ENCODE peak calls at places on chromosomes 13 and 19, in four cellular contexts. One of them, this sample, is unnamed.

GRCh38 chr13:106453101-106453500 is 82.4 kb downstream of the EFNB2 start:
- DNase-seq in tibial nerve: no peak
- DNase-seq in tibial artery: no peak
- DNase-seq in ovary: no peak
- DNase-seq in this sample: no peak

GRCh38 chr13:98571955-98572662 is 4.8 kb downstream of the STK24 start:
- DNase-seq in tibial nerve: no peak
- DNase-seq in tibial artery: no peak
- DNase-seq in ovary: no peak
- DNase-seq in this sample: no peak

GRCh38 chr13:23069571-23069970 is 111.2 kb upstream of the SGCG start:
- DNase-seq in tibial nerve: no peak
- DNase-seq in tibial artery: no peak
- DNase-seq in ovary: no peak
- DNase-seq in this sample: no peak

GRCh38 chr13:30234763-30235162 is 72.6 kb downstream of the KATNAL1 start:
- DNase-seq in tibial nerve: no peak
- DNase-seq in tibial artery: no peak
- DNase-seq in ovary: no peak
- DNase-seq in this sample: no peak

GRCh38 chr13:50200988-50201387 is 185.7 kb downstream of the KCNRG start:
- DNase-seq in tibial nerve: no peak
- DNase-seq in tibial artery: no peak
- DNase-seq in ovary: no peak
- DNase-seq in this sample: no peak

GRCh38 chr19:34350161-34350561 is 14.8 kb upstream of the GPI start:
- DNase-seq in tibial nerve: no peak
- DNase-seq in tibial artery: no peak
- DNase-seq in ovary: peak; percentile 3
- DNase-seq in this sample: no peak

GRCh38 chr19:8609210-8610040 is 1.1 kb downstream of the ADAMTS10 start:
- DNase-seq in tibial nerve: peak; percentile 35
- DNase-seq in tibial artery: peak; percentile 81
- DNase-seq in ovary: peak; percentile 73
- DNase-seq in this sample: peak; percentile 73

GRCh38 chr19:34365463-34366401 is 736 bp downstream of the GPI start:
- DNase-seq in tibial nerve: no peak
- DNase-seq in tibial artery: peak; percentile 28
- DNase-seq in ovary: peak; percentile 64
- DNase-seq in this sample: peak; percentile 75

GRCh38 chr19:4088975-4089374 is 22.3 kb upstream of the ZBTB7A start:
- DNase-seq in tibial nerve: no peak
- DNase-seq in tibial artery: no peak
- DNase-seq in ovary: no peak
- DNase-seq in this sample: no peak

GRCh38 chr19:45569619-45570421 is 14.8 kb downstream of the OPA3 start:
- DNase-seq in tibial nerve: no peak
- DNase-seq in tibial artery: no peak
- DNase-seq in ovary: no peak
- DNase-seq in this sample: no peak

GRCh38 chr19:38250821-38251563 is 5.2 kb downstream of the PPP1R14A start:
- DNase-seq in tibial nerve: peak; percentile 44
- DNase-seq in tibial artery: peak; percentile 64
- DNase-seq in ovary: peak; percentile 97
- DNase-seq in this sample: peak; percentile 94

GRCh38 chr19:58547323-58548312 is 3.8 kb downstream of the TRIM28 start:
- DNase-seq in tibial nerve: no peak
- DNase-seq in tibial artery: no peak
- DNase-seq in ovary: no peak
- DNase-seq in this sample: no peak

GRCh38 chr19:58544591-58545285 is 874 bp downstream of the TRIM28 start:
- DNase-seq in tibial nerve: no peak
- DNase-seq in tibial artery: no peak
- DNase-seq in ovary: no peak
- DNase-seq in this sample: peak; percentile 91

GRCh38 chr19:58545286-58546068 is 1.6 kb downstream of the TRIM28 start:
- DNase-seq in tibial nerve: no peak
- DNase-seq in tibial artery: no peak
- DNase-seq in ovary: no peak
- DNase-seq in this sample: no peak

GRCh38 chr19:58543826-58544590 is at the start of gene TRIM28:
- DNase-seq in tibial nerve: peak; percentile 95
- DNase-seq in tibial artery: peak; percentile 98
- DNase-seq in ovary: peak; percentile 100
- DNase-seq in this sample: peak; percentile 99

GRCh38 chr19:58546131-58546530 is 2.3 kb downstream of the TRIM28 start:
- DNase-seq in tibial nerve: no peak
- DNase-seq in tibial artery: no peak
- DNase-seq in ovary: no peak
- DNase-seq in this sample: no peak
- H3K4me3 ChIP-seq in tibial nerve: peak overlapping the region; percentile 99
- H3K4me3 ChIP-seq in tibial artery: peak overlapping the region; percentile 80
- H3K4me3 ChIP-seq in ovary: peak overlapping the region; percentile 79
- H3K4me3 ChIP-seq in this sample: peak overlapping the region; percentile 79

DNA sequence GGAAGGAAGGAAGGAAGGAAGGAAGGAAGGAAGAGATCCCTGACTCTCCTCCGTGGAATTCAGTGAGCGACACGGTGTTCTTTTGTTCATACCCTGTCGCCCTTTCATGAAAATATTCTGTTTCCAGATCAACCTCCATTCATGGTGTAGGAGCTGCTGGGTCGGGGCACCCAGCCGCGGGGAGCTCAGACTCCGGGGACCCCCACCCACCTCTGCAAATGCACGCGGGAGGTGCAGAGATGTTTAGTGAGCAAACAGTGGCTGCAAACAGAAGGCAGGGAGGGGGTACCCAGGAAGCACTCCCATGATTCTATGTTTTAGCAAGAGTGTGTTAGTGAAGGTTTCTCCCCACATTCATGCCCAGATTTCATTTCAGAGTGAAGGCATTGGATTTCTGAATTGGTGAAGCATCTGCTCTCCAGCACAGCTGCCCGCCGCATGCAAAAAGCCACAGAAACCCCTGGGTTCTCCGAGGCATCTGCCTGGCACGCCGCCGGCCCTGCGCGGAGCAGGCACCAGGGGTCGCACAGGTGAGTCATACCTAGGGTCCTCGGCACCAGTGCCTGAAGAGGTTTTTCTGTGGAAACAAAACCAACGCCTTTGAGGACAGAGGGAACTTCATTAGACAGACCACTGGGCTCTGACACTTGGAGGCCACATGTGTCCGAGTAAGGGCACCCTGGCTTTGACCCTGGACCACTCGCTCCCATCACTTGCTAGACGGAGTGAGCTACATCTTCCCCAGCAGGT is 80.6 kb downstream of the ZNF557 start:
- DNase-seq in tibial nerve: no peak
- DNase-seq in tibial artery: no peak
- DNase-seq in ovary: no peak
- DNase-seq in this sample: no peak
- H3K27ac ChIP-seq in tibial nerve: no peak overlapping the region
- H3K27ac ChIP-seq in tibial artery: no peak overlapping the region
- H3K27ac ChIP-seq in ovary: no peak overlapping the region
- H3K27ac ChIP-seq in this sample: no peak overlapping the region

GRCh38 chr13:96089139-96089538 is 768 bp upstream of the HS6ST3 start:
- DNase-seq in tibial nerve: no peak
- DNase-seq in tibial artery: no peak
- DNase-seq in ovary: no peak
- DNase-seq in this sample: no peak
- H3K4me3 ChIP-seq in tibial nerve: no peak overlapping the region
- H3K4me3 ChIP-seq in tibial artery: peak overlapping the region; percentile 65
- H3K4me3 ChIP-seq in ovary: no peak overlapping the region
- H3K4me3 ChIP-seq in this sample: no peak overlapping the region

GRCh38 chr19:54275951-54276350 is 5.0 kb downstream of the LILRB2 start:
- DNase-seq in tibial nerve: no peak
- DNase-seq in tibial artery: no peak
- DNase-seq in ovary: no peak
- DNase-seq in this sample: no peak

GRCh38 chr19:54279441-54279962 is 1.4 kb downstream of the LILRB2 start:
- DNase-seq in tibial nerve: no peak
- DNase-seq in tibial artery: no peak
- DNase-seq in ovary: no peak
- DNase-seq in this sample: no peak

GRCh38 chr19:54282706-54283105 is 1.8 kb upstream of the LILRB2 start:
- DNase-seq in tibial nerve: no peak
- DNase-seq in tibial artery: no peak
- DNase-seq in ovary: no peak
- DNase-seq in this sample: no peak

DNA sequence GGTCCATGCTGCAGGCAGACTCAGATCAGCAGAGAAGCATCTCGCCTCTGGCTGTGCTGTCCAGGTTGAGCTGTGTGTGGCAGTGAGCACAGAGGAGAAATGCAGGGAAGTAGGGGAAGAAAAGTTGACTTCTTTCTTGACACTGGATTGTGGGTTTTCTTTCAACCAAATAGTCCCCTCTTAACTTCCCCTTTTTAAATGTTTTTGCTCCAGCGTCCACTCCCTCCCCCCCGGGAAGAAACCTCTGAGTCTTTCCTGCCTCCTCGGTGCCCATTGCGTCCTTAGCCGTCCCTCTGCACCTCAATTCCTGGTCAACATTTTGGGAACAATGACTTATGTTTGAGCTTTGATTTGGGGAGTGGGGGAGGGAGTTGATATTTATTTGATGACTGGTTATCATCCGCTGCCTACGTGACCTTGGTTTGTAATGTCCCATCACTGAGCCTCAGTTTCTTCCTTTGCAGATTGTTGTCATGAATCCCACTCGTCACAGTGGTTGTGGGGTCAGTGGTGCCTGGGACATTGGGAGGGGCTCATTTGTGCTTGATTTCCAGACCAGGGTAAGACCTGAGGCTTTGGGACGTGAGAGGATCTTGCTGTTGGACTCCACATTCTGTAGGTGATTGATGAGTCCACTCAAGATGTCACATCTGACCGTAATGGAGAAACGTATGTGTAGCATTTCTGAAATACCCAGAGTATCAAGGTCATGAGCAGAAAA is at the start of gene LILRB2:
- DNase-seq in tibial nerve: no peak
- DNase-seq in tibial artery: peak; percentile 31
- DNase-seq in ovary: no peak
- DNase-seq in this sample: no peak
- H3K27ac ChIP-seq in tibial nerve: no peak within 1 kb of the TSS
- H3K27ac ChIP-seq in tibial artery: no peak within 1 kb of the TSS
- H3K27ac ChIP-seq in ovary: no peak within 1 kb of the TSS
- H3K27ac ChIP-seq in this sample: no peak within 1 kb of the TSS

GRCh38 chr19:47095707-47096704 is 17.6 kb downstream of the ZC3H4 start:
- DNase-seq in tibial nerve: no peak
- DNase-seq in tibial artery: peak; percentile 59
- DNase-seq in ovary: no peak
- DNase-seq in this sample: peak; percentile 73

GRCh38 chr19:47096721-47097120 is 16.9 kb downstream of the ZC3H4 start:
- DNase-seq in tibial nerve: no peak
- DNase-seq in tibial artery: no peak
- DNase-seq in ovary: no peak
- DNase-seq in this sample: no peak

GRCh38 chr19:47093254-47093653 is 20.3 kb downstream of the ZC3H4 start:
- DNase-seq in tibial nerve: no peak
- DNase-seq in tibial artery: no peak
- DNase-seq in ovary: no peak
- DNase-seq in this sample: peak; percentile 64

GRCh38 chr19:47093841-47094240 is 19.7 kb downstream of the ZC3H4 start:
- DNase-seq in tibial nerve: no peak
- DNase-seq in tibial artery: no peak
- DNase-seq in ovary: no peak
- DNase-seq in this sample: no peak

GRCh38 chr19:47094557-47095517 is 18.7 kb downstream of the ZC3H4 start:
- DNase-seq in tibial nerve: no peak
- DNase-seq in tibial artery: no peak
- DNase-seq in ovary: no peak
- DNase-seq in this sample: peak; percentile 58
- H3K4me3 ChIP-seq in tibial nerve: no peak overlapping the region
- H3K4me3 ChIP-seq in tibial artery: no peak overlapping the region
- H3K4me3 ChIP-seq in ovary: no peak overlapping the region
- H3K4me3 ChIP-seq in this sample: no peak overlapping the region

GRCh38 chr13:28392896-28393295 is 102.0 kb downstream of the FLT1 start:
- DNase-seq in tibial nerve: no peak
- DNase-seq in tibial artery: no peak
- DNase-seq in ovary: no peak
- DNase-seq in this sample: no peak

GRCh38 chr13:28401303-28402056 is 93.4 kb downstream of the FLT1 start:
- DNase-seq in tibial nerve: no peak
- DNase-seq in tibial artery: no peak
- DNase-seq in ovary: no peak
- DNase-seq in this sample: no peak

GRCh38 chr13:28392428-28392827 is 102.5 kb downstream of the FLT1 start:
- DNase-seq in tibial nerve: no peak
- DNase-seq in tibial artery: no peak
- DNase-seq in ovary: no peak
- DNase-seq in this sample: no peak

GRCh38 chr13:28394422-28394821 is 100.5 kb downstream of the FLT1 start:
- DNase-seq in tibial nerve: no peak
- DNase-seq in tibial artery: no peak
- DNase-seq in ovary: no peak
- DNase-seq in this sample: no peak

GRCh38 chr13:28396053-28396452 is 98.9 kb downstream of the FLT1 start:
- DNase-seq in tibial nerve: no peak
- DNase-seq in tibial artery: no peak
- DNase-seq in ovary: no peak
- DNase-seq in this sample: no peak
- H3K27ac ChIP-seq in tibial nerve: no peak overlapping the region
- H3K27ac ChIP-seq in tibial artery: no peak overlapping the region
- H3K27ac ChIP-seq in ovary: no peak overlapping the region
- H3K27ac ChIP-seq in this sample: no peak overlapping the region